ENCODE peak calls at places on chromosome 16, in four cellular contexts. V is PC-3, D is IMR-90, S is MM.1S. O is an unnamed sample.

GRCh38 chr16:70804153-70804728 is 3.3 kb upstream of the VAC14 start:
- DNase-seq in V (peak), D (peak), S (no peak), O (peak)

GRCh38 chr16:75787421-75787820 is 61.1 kb upstream of the CPHXL start:
- DNase-seq in V (no peak), D (no peak), S (no peak), O (no peak)

GRCh38 chr16:1323296-1324239 is 9.9 kb upstream of the BAIAP3 start:
- DNase-seq in V (no peak), D (no peak), S (no peak), O (no peak)

GRCh38 chr16:2085669-2086068 is 37.9 kb downstream of the TSC2 start:
- DNase-seq in V (no peak), D (no peak), S (no peak), O (no peak)

GRCh38 chr16:8928467-8928957 is 35.2 kb downstream of the USP7 start:
- DNase-seq in V (no peak), D (peak), S (no peak), O (peak)

GRCh38 chr16:35750701-35751104 is 2291.3 kb downstream of the TP53TG3F start:
- DNase-seq in V (no peak), D (no peak), S (no peak), O (no peak)

GRCh38 chr16:3454631-3455147 is 11.2 kb downstream of the NAA60 start:
- DNase-seq in V (no peak), D (no peak), S (no peak), O (no peak)

GRCh38 chr16:56776562-56776961 is 46.6 kb downstream of the NUP93 start:
- DNase-seq in V (no peak), D (no peak), S (no peak), O (no peak)

GRCh38 chr16:89909777-89910716 is 8.6 kb upstream of the MC1R start:
- DNase-seq in V (peak), D (peak), S (no peak), O (peak)

GRCh38 chr16:31873556-31874353 is at the start of gene ZNF267:
- DNase-seq in V (peak), D (peak), S (peak), O (peak)

GRCh38 chr16:683396-684066 is 603 bp downstream of the JMJD8 start:
- DNase-seq in V (no peak), D (no peak), S (no peak), O (no peak)

GRCh38 chr16:1678500-1679098 is 520 bp downstream of the JPT2 start:
- DNase-seq in V (peak), D (peak), S (no peak), O (peak)

GRCh38 chr16:88960516-88960915 is 16.5 kb downstream of the CBFA2T3 start:
- DNase-seq in V (no peak), D (no peak), S (no peak), O (no peak)

GRCh38 chr16:48014349-48015135 is 141.3 kb downstream of the ABCC12 start:
- DNase-seq in V (peak), D (peak), S (no peak), O (peak)

GRCh38 chr16:81204794-81205680 is 33.5 kb upstream of the BCO1 start:
- DNase-seq in V (peak), D (peak), S (peak), O (peak)

GRCh38 chr16:50010212-50010611 is 14.8 kb upstream of the CNEP1R1 start:
- DNase-seq in V (no peak), D (no peak), S (no peak), O (no peak)

GRCh38 chr16:80639636-80640035 is 98.8 kb downstream of the DYNLRB2 start:
- DNase-seq in V (no peak), D (no peak), S (no peak), O (no peak)

GRCh38 chr16:67653131-67654068 is 6.7 kb downstream of the ACD start:
- DNase-seq in V (no peak), D (no peak), S (no peak), O (no peak)

DNA sequence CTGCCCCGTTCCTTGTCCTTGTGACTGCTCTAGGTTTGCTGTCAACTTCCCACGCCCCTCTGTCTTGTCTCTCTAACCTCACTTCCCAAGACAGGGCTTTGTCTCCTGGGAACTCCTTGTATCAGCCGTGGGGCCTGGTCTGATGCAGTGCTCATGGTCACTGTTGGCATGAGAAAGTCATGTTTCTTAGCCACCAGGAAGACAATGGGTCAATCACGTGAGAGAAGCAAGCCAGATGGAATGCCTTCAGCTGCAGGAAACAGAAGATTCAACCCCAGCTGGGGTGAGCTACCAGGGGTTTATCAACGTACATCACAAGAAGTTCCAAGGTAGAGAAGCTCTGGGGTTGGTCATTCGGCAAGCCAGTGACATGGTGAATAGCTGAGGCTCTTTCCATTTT is 116.6 kb downstream of the IRF8 start:
- DNase-seq in V (no peak), D (no peak), S (no peak), O (no peak)
- H3K27ac ChIP-seq in V (no peak), D (no peak), S (no peak), O (no peak)

GRCh38 chr16:85551319-85551978 is 61.7 kb upstream of the GSE1 start:
- DNase-seq in V (no peak), D (no peak), S (no peak), O (no peak)

GRCh38 chr16:85552980-85553435 is 60.1 kb upstream of the GSE1 start:
- DNase-seq in V (no peak), D (no peak), S (no peak), O (no peak)

GRCh38 chr16:85554114-85554790 is 58.9 kb upstream of the GSE1 start:
- DNase-seq in V (peak), D (peak), S (peak), O (peak)

GRCh38 chr16:85554791-85555548 is 58.2 kb upstream of the GSE1 start:
- DNase-seq in V (peak), D (peak), S (peak), O (peak)

GRCh38 chr16:85553436-85554113 is 59.5 kb upstream of the GSE1 start:
- DNase-seq in V (peak), D (peak), S (peak), O (peak)
- TF ChIP-seq CTCF in V (peak), D (peak), S (peak), O (no peak)

GRCh38 chr16:87834668-87835473 is 34.4 kb downstream of the SLC7A5 start:
- DNase-seq in V (no peak), D (peak), S (no peak), O (no peak)
- H3K27ac ChIP-seq in V (no peak), D (no peak), S (no peak), O (no peak)

GRCh38 chr16:30406911-30407793 is at the start of gene ZNF771:
- DNase-seq in V (peak), D (peak), S (peak), O (peak)
- TF ChIP-seq CTCF in V (no peak), D (no peak), S (no peak), O (no peak)

GRCh38 chr16:10981697-10982216 is 37.4 kb downstream of the CLEC16A start:
- DNase-seq in V (peak), D (no peak), S (peak), O (no peak)
- H3K27ac ChIP-seq in V (no peak), D (no peak), S (no peak), O (no peak)

GRCh38 chr16:86834451-86835035 is 256.2 kb downstream of the FOXL1 start:
- DNase-seq in V (peak), D (peak), S (no peak), O (peak)
- TF ChIP-seq CTCF in V (peak), D (peak), S (peak), O (peak)

O was measured in astrocyte.